ENCODE peak calls at places on chromosomes 2 and 18, in four cellular contexts. One of them, this sample, is unnamed.

GRCh38 chr2:96150791-96151594 is 5.8 kb upstream of the DUSP2 start:
- DNase-seq in foreskin fibroblast: no peak
- DNase-seq in Daoy: no peak
- DNase-seq in stimulated activated CD8-positive, alpha-beta memory T cell treated with anti-CD3 and anti-CD28 coated beads, Interleukin-7, amount 100 ng/mL, for 4 hours: no peak
- DNase-seq in this sample: no peak

GRCh38 chr18:46892842-46893241 is 24.5 kb downstream of the PIAS2 start:
- DNase-seq in foreskin fibroblast: no peak
- DNase-seq in Daoy: no peak
- DNase-seq in stimulated activated CD8-positive, alpha-beta memory T cell treated with anti-CD3 and anti-CD28 coated beads, Interleukin-7, amount 100 ng/mL, for 4 hours: no peak
- DNase-seq in this sample: no peak

GRCh38 chr2:65443509-65444200 is 11.3 kb upstream of the SPRED2 start:
- DNase-seq in foreskin fibroblast: no peak
- DNase-seq in Daoy: no peak
- DNase-seq in stimulated activated CD8-positive, alpha-beta memory T cell treated with anti-CD3 and anti-CD28 coated beads, Interleukin-7, amount 100 ng/mL, for 4 hours: no peak
- DNase-seq in this sample: no peak

GRCh38 chr2:3493610-3493997 is 25.7 kb downstream of the ADI1 start:
- DNase-seq in foreskin fibroblast: peak
- DNase-seq in Daoy: peak
- DNase-seq in stimulated activated CD8-positive, alpha-beta memory T cell treated with anti-CD3 and anti-CD28 coated beads, Interleukin-7, amount 100 ng/mL, for 4 hours: no peak
- DNase-seq in this sample: no peak

GRCh38 chr2:241843321-241844065 is 15.2 kb downstream of the PDCD1 start:
- DNase-seq in foreskin fibroblast: no peak
- DNase-seq in Daoy: no peak
- DNase-seq in stimulated activated CD8-positive, alpha-beta memory T cell treated with anti-CD3 and anti-CD28 coated beads, Interleukin-7, amount 100 ng/mL, for 4 hours: no peak
- DNase-seq in this sample: no peak

GRCh38 chr2:17646838-17647701 is 106.5 kb downstream of the SMC6 start:
- DNase-seq in foreskin fibroblast: no peak
- DNase-seq in Daoy: no peak
- DNase-seq in stimulated activated CD8-positive, alpha-beta memory T cell treated with anti-CD3 and anti-CD28 coated beads, Interleukin-7, amount 100 ng/mL, for 4 hours: no peak
- DNase-seq in this sample: no peak

GRCh38 chr2:190043441-190043840 is 19.1 kb downstream of the MSTN start:
- DNase-seq in foreskin fibroblast: peak
- DNase-seq in Daoy: no peak
- DNase-seq in stimulated activated CD8-positive, alpha-beta memory T cell treated with anti-CD3 and anti-CD28 coated beads, Interleukin-7, amount 100 ng/mL, for 4 hours: no peak
- DNase-seq in this sample: no peak

GRCh38 chr2:54081574-54081973 is 33.8 kb upstream of the ACYP2 start:
- DNase-seq in foreskin fibroblast: peak
- DNase-seq in Daoy: peak
- DNase-seq in stimulated activated CD8-positive, alpha-beta memory T cell treated with anti-CD3 and anti-CD28 coated beads, Interleukin-7, amount 100 ng/mL, for 4 hours: no peak
- DNase-seq in this sample: no peak

GRCh38 chr18:24068945-24069693 is 54.6 kb downstream of the TTC39C start:
- DNase-seq in foreskin fibroblast: no peak
- DNase-seq in Daoy: no peak
- DNase-seq in stimulated activated CD8-positive, alpha-beta memory T cell treated with anti-CD3 and anti-CD28 coated beads, Interleukin-7, amount 100 ng/mL, for 4 hours: no peak
- DNase-seq in this sample: no peak

GRCh38 chr18:49959176-49959575 is 145.8 kb upstream of the ACAA2 start:
- DNase-seq in foreskin fibroblast: no peak
- DNase-seq in Daoy: no peak
- DNase-seq in stimulated activated CD8-positive, alpha-beta memory T cell treated with anti-CD3 and anti-CD28 coated beads, Interleukin-7, amount 100 ng/mL, for 4 hours: no peak
- DNase-seq in this sample: peak

GRCh38 chr18:49848115-49848514 is 34.8 kb upstream of the ACAA2 start:
- DNase-seq in foreskin fibroblast: no peak
- DNase-seq in Daoy: no peak
- DNase-seq in stimulated activated CD8-positive, alpha-beta memory T cell treated with anti-CD3 and anti-CD28 coated beads, Interleukin-7, amount 100 ng/mL, for 4 hours: no peak
- DNase-seq in this sample: no peak

GRCh38 chr2:160666019-160666676 is 172.5 kb upstream of the RBMS1 start:
- DNase-seq in foreskin fibroblast: peak
- DNase-seq in Daoy: peak
- DNase-seq in stimulated activated CD8-positive, alpha-beta memory T cell treated with anti-CD3 and anti-CD28 coated beads, Interleukin-7, amount 100 ng/mL, for 4 hours: no peak
- DNase-seq in this sample: no peak

GRCh38 chr18:3447895-3448844 is 1.8 kb upstream of the TGIF1 start:
- DNase-seq in foreskin fibroblast: peak
- DNase-seq in Daoy: peak
- DNase-seq in stimulated activated CD8-positive, alpha-beta memory T cell treated with anti-CD3 and anti-CD28 coated beads, Interleukin-7, amount 100 ng/mL, for 4 hours: peak
- DNase-seq in this sample: peak